ENCODE peak calls at places on chromosomes 1 and 21, in seven cellular contexts. One of them, this sample, is unnamed.

GRCh38 chr1:61392417-61393242 is 310.3 kb downstream of the NFIA start:
- DNase-seq in endothelial cell: no peak
- DNase-seq in left ventricle myocardium inferior: no peak
- DNase-seq in testis: no peak
- DNase-seq in neural crest cell: no peak
- DNase-seq in heart left ventricle: no peak
- DNase-seq in ovary: no peak
- DNase-seq in this sample: no peak

GRCh38 chr1:160354388-160354985 is 11.3 kb downstream of the NCSTN start:
- DNase-seq in endothelial cell: peak; percentile 47
- DNase-seq in left ventricle myocardium inferior: no peak
- DNase-seq in testis: no peak
- DNase-seq in neural crest cell: peak; percentile 32
- DNase-seq in heart left ventricle: no peak
- DNase-seq in ovary: no peak
- DNase-seq in this sample: peak; percentile 37

GRCh38 chr1:32884726-32885125 is 1.6 kb upstream of the HPCA start:
- DNase-seq in endothelial cell: no peak
- DNase-seq in left ventricle myocardium inferior: no peak
- DNase-seq in testis: no peak
- DNase-seq in neural crest cell: no peak
- DNase-seq in heart left ventricle: no peak
- DNase-seq in ovary: no peak
- DNase-seq in this sample: no peak

GRCh38 chr1:210535796-210536195 is 207.1 kb downstream of the HHAT start:
- DNase-seq in endothelial cell: no peak
- DNase-seq in left ventricle myocardium inferior: no peak
- DNase-seq in testis: no peak
- DNase-seq in neural crest cell: no peak
- DNase-seq in heart left ventricle: no peak
- DNase-seq in ovary: no peak
- DNase-seq in this sample: no peak

GRCh38 chr21:44454747-44455523 is at the start of gene LRRC3:
- DNase-seq in endothelial cell: peak; percentile 92
- DNase-seq in left ventricle myocardium inferior: peak; percentile 86
- DNase-seq in testis: peak; percentile 94
- DNase-seq in neural crest cell: peak; percentile 81
- DNase-seq in heart left ventricle: peak; percentile 95
- DNase-seq in ovary: peak; percentile 92
- DNase-seq in this sample: peak; percentile 79

GRCh38 chr1:114025609-114026401 is 46.5 kb downstream of the OLFML3 start:
- DNase-seq in endothelial cell: no peak
- DNase-seq in left ventricle myocardium inferior: no peak
- DNase-seq in testis: no peak
- DNase-seq in neural crest cell: no peak
- DNase-seq in heart left ventricle: no peak
- DNase-seq in ovary: no peak
- DNase-seq in this sample: no peak

GRCh38 chr1:208233546-208233945 is 10.6 kb downstream of the PLXNA2 start:
- DNase-seq in endothelial cell: peak; percentile 21
- DNase-seq in left ventricle myocardium inferior: no peak
- DNase-seq in testis: no peak
- DNase-seq in neural crest cell: peak; percentile 38
- DNase-seq in heart left ventricle: peak; percentile 43
- DNase-seq in ovary: no peak
- DNase-seq in this sample: no peak

GRCh38 chr1:220970311-220970710 is 91.1 kb downstream of the HLX start:
- DNase-seq in endothelial cell: no peak
- DNase-seq in left ventricle myocardium inferior: no peak
- DNase-seq in testis: no peak
- DNase-seq in neural crest cell: no peak
- DNase-seq in heart left ventricle: no peak
- DNase-seq in ovary: no peak
- DNase-seq in this sample: no peak

GRCh38 chr1:85587846-85588245 is 7.3 kb downstream of the CCN1 start:
- DNase-seq in endothelial cell: no peak
- DNase-seq in left ventricle myocardium inferior: no peak
- DNase-seq in testis: no peak
- DNase-seq in neural crest cell: no peak
- DNase-seq in heart left ventricle: no peak
- DNase-seq in ovary: no peak
- DNase-seq in this sample: no peak

GRCh38 chr1:107140703-107141490 is at the start of gene NTNG1:
- DNase-seq in endothelial cell: peak; percentile 31
- DNase-seq in left ventricle myocardium inferior: no peak
- DNase-seq in testis: peak; percentile 17
- DNase-seq in neural crest cell: peak; percentile 6
- DNase-seq in heart left ventricle: peak; percentile 11
- DNase-seq in ovary: no peak
- DNase-seq in this sample: no peak

GRCh38 chr21:35428489-35428888 is 379.4 kb upstream of the RUNX1 start:
- DNase-seq in endothelial cell: no peak
- DNase-seq in left ventricle myocardium inferior: peak; percentile 32
- DNase-seq in testis: peak; percentile 21
- DNase-seq in neural crest cell: no peak
- DNase-seq in heart left ventricle: peak; percentile 60
- DNase-seq in ovary: no peak
- DNase-seq in this sample: no peak

GRCh38 chr1:110383311-110383990 is 7.4 kb downstream of the SLC16A4 start:
- DNase-seq in endothelial cell: no peak
- DNase-seq in left ventricle myocardium inferior: no peak
- DNase-seq in testis: no peak
- DNase-seq in neural crest cell: no peak
- DNase-seq in heart left ventricle: no peak
- DNase-seq in ovary: no peak
- DNase-seq in this sample: no peak

GRCh38 chr1:180988221-180988826 is 34.3 kb downstream of the STX6 start:
- DNase-seq in endothelial cell: no peak
- DNase-seq in left ventricle myocardium inferior: no peak
- DNase-seq in testis: no peak
- DNase-seq in neural crest cell: no peak
- DNase-seq in heart left ventricle: no peak
- DNase-seq in ovary: no peak
- DNase-seq in this sample: no peak

GRCh38 chr1:174642393-174642792 is 194.6 kb downstream of the GPR52 start:
- DNase-seq in endothelial cell: no peak
- DNase-seq in left ventricle myocardium inferior: no peak
- DNase-seq in testis: no peak
- DNase-seq in neural crest cell: no peak
- DNase-seq in heart left ventricle: no peak
- DNase-seq in ovary: no peak
- DNase-seq in this sample: no peak

GRCh38 chr1:71510725-71511124 is 429.9 kb upstream of the ZRANB2 start:
- DNase-seq in endothelial cell: no peak
- DNase-seq in left ventricle myocardium inferior: no peak
- DNase-seq in testis: no peak
- DNase-seq in neural crest cell: no peak
- DNase-seq in heart left ventricle: no peak
- DNase-seq in ovary: no peak
- DNase-seq in this sample: no peak

GRCh38 chr1:216034506-216034905 is 388.7 kb downstream of the USH2A start:
- DNase-seq in endothelial cell: peak; percentile 35
- DNase-seq in left ventricle myocardium inferior: no peak
- DNase-seq in testis: peak; percentile 17
- DNase-seq in neural crest cell: no peak
- DNase-seq in heart left ventricle: no peak
- DNase-seq in ovary: no peak
- DNase-seq in this sample: no peak

GRCh38 chr1:155139895-155140629 is at the start of gene DPM3:
- DNase-seq in endothelial cell: peak; percentile 87
- DNase-seq in left ventricle myocardium inferior: peak; percentile 90
- DNase-seq in testis: peak; percentile 96
- DNase-seq in neural crest cell: peak; percentile 75
- DNase-seq in heart left ventricle: peak; percentile 93
- DNase-seq in ovary: peak; percentile 82
- DNase-seq in this sample: peak; percentile 93

GRCh38 chr1:62500210-62500609 is 63.4 kb downstream of the USP1 start:
- DNase-seq in endothelial cell: no peak
- DNase-seq in left ventricle myocardium inferior: no peak
- DNase-seq in testis: no peak
- DNase-seq in neural crest cell: no peak
- DNase-seq in heart left ventricle: no peak
- DNase-seq in ovary: no peak
- DNase-seq in this sample: no peak

GRCh38 chr1:160733933-160734332 is 5.1 kb upstream of the SLAMF7 start:
- DNase-seq in endothelial cell: no peak
- DNase-seq in left ventricle myocardium inferior: no peak
- DNase-seq in testis: no peak
- DNase-seq in neural crest cell: no peak
- DNase-seq in heart left ventricle: no peak
- DNase-seq in ovary: no peak
- DNase-seq in this sample: no peak

GRCh38 chr1:3940911-3941310 is 40.8 kb upstream of the C1orf174 start:
- DNase-seq in endothelial cell: no peak
- DNase-seq in left ventricle myocardium inferior: no peak
- DNase-seq in testis: no peak
- DNase-seq in neural crest cell: no peak
- DNase-seq in heart left ventricle: no peak
- DNase-seq in ovary: no peak
- DNase-seq in this sample: no peak

DNA sequence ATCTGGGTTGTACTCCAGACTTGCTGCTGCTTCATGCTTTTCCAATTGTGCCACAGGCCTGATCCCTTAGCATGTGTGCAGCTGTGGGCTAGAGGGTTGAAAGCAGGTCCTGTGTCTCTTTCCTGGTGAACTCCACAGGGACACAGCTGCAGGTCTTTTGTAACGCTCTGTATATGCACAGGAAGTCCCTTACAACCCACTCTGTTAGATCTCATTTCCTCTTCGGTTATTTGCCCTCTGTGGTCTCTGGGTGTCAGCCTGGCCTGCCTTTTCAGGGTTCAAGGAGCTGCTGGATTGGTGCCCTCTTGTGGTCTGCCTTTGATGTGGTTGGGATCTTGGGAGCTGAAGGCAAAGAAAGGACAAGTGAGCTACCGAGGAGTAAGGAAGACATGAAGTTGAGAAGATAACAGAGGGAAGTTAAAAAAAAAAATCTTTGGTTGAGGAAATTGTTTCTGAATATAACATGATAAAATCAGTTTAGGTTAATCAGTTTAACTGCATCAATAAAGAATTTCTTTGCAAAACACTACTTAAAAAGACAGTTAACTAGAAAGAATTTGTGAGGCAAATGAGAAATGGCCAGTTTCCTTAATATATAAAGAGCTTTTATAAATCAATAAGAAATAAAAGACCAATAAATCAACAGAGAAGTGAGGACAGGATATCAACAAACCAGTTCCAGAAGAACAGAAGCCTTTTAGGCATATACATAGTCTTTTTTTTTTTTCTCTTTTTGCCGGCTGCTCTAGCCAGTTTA is 44.1 kb downstream of the UCK2 start:
- DNase-seq in endothelial cell: peak; percentile 31
- DNase-seq in left ventricle myocardium inferior: peak; percentile 50
- DNase-seq in testis: peak; percentile 75
- DNase-seq in neural crest cell: peak; percentile 18
- DNase-seq in heart left ventricle: peak; percentile 65
- DNase-seq in ovary: no peak
- DNase-seq in this sample: peak; percentile 87
- TF ChIP-seq CTCF in endothelial cell: peak; percentile 24
- TF ChIP-seq CTCF in left ventricle myocardium inferior: peak; percentile 60
- TF ChIP-seq CTCF in testis: no peak
- TF ChIP-seq CTCF in neural crest cell: peak; percentile 35
- TF ChIP-seq CTCF in heart left ventricle: peak; percentile 34
- TF ChIP-seq CTCF in ovary: no peak
- TF ChIP-seq CTCF in this sample: peak; percentile 73

DNA sequence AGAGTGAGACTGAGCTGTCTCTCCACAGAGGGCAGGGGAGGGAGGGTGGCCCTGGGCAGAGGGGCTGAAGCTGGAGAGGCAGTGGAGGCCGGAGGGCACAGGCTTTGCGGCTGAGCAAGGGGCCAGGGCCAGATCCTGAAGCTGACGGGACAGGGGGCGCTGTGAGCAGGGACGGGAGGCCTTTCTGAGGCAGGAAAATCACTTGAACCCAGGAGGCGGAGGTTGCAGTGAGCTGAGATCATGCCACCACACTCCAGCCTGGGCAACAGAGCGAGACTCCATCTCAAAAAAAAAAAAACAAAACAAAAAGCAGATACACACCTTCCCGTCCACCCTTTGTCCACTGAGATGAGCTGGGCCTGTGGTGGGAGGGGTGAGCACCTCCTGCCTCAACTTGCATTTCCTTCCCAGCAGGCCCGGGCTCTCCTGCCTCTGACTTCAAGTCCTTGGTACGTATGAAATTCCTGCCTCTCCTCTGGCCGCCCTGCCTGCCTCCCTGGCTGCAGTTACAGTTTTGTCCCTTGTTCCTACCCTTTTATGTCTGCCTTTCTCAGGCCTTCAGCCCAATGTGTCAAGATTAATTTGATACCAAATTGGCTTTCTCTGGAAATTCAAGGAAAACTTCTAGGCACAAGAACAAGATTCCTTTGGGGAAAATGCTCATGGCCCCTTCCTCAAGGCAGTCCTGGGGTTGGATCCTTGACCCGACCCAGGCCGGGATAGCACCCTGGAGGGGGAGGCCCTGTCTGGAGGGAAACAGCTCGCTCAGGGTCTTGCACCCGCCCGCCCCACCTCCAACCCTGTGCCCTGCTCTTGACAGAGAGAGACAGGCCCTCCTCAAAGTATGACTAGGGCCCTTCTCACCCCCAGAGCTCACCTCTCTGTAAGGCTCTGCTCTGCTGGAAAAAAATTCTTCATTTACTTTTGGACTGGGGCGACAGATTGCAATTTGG is 11.2 kb upstream of the ADAMTSL4 start:
- DNase-seq in endothelial cell: peak; percentile 49
- DNase-seq in left ventricle myocardium inferior: peak; percentile 18
- DNase-seq in testis: no peak
- DNase-seq in neural crest cell: no peak
- DNase-seq in heart left ventricle: no peak
- DNase-seq in ovary: no peak
- DNase-seq in this sample: no peak
- TF ChIP-seq CTCF in endothelial cell: no peak
- TF ChIP-seq CTCF in left ventricle myocardium inferior: no peak
- TF ChIP-seq CTCF in testis: no peak
- TF ChIP-seq CTCF in neural crest cell: peak; percentile 14
- TF ChIP-seq CTCF in heart left ventricle: no peak
- TF ChIP-seq CTCF in ovary: no peak
- TF ChIP-seq CTCF in this sample: no peak

GRCh38 chr1:65254320-65255087 is 54.8 kb upstream of the DNAJC6 start:
- DNase-seq in endothelial cell: peak; percentile 74
- DNase-seq in left ventricle myocardium inferior: peak; percentile 81
- DNase-seq in testis: peak; percentile 87
- DNase-seq in neural crest cell: peak; percentile 69
- DNase-seq in heart left ventricle: peak; percentile 83
- DNase-seq in ovary: peak; percentile 64
- DNase-seq in this sample: peak; percentile 92
- TF ChIP-seq CTCF in endothelial cell: no peak
- TF ChIP-seq CTCF in left ventricle myocardium inferior: peak; percentile 46
- TF ChIP-seq CTCF in testis: peak; percentile 20
- TF ChIP-seq CTCF in neural crest cell: peak; percentile 45
- TF ChIP-seq CTCF in heart left ventricle: no peak
- TF ChIP-seq CTCF in ovary: no peak
- TF ChIP-seq CTCF in this sample: no peak

DNA sequence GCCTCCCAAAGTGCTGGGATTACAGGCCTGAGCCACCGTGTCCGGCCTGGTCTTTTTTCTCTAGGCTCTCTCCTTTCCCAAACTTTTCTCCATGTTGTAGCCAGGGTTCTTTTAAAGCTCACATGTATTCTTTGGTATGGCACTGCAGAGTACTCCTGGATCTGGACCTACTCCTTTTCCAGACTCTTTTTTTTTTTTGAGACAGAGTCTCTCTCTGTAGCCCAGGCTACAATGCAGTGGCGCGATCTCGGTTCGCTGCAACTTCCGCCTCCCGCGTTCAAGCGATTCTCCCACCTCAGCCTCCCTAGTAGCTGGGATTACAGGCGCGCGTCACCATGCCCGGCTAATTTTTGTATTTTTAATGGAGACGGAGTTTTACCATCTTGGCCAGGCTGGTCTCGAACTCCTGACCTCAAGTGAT is 602 bp upstream of the MED18 start:
- DNase-seq in endothelial cell: no peak
- DNase-seq in left ventricle myocardium inferior: no peak
- DNase-seq in testis: no peak
- DNase-seq in neural crest cell: no peak
- DNase-seq in heart left ventricle: no peak
- DNase-seq in ovary: peak; percentile 17
- DNase-seq in this sample: no peak
- TF ChIP-seq CTCF in endothelial cell: no peak
- TF ChIP-seq CTCF in left ventricle myocardium inferior: no peak
- TF ChIP-seq CTCF in testis: no peak
- TF ChIP-seq CTCF in neural crest cell: no peak
- TF ChIP-seq CTCF in heart left ventricle: no peak
- TF ChIP-seq CTCF in ovary: no peak
- TF ChIP-seq CTCF in this sample: no peak